ENCODE peak calls at places on chromosomes 3 and 15, in six cellular contexts. X is naive thymus-derived CD4-positive, alpha-beta T cell; L is upper lobe of right lung; U is stomach; R is GM23338; E is uterus. A is an unnamed sample. For H3K4me1 and H3K36me3, the result is how much of the 10 kb centered on the place peaks cover.

GRCh38 chr3:138879541-138880380 is 45.0 kb upstream of the PIK3CB start:
- DNase-seq in X (no peak), L (no peak), U (no peak), R (peak), E (no peak), A (no peak)

GRCh38 chr15:36885709-36886108 is 214.6 kb downstream of the MEIS2 start:
- DNase-seq in X (no peak), L (no peak), U (no peak), R (no peak), E (no peak), A (no peak)

GRCh38 chr3:10370429-10370828 is 49.5 kb upstream of the SEC13 start:
- DNase-seq in X (no peak), L (no peak), U (no peak), R (no peak), E (no peak), A (no peak)

GRCh38 chr3:26281284-26281977 is 341.1 kb upstream of the LRRC3B start:
- DNase-seq in X (no peak), L (no peak), U (no peak), R (no peak), E (no peak), A (no peak)

GRCh38 chr3:4978966-4979400 is 254 bp upstream of the BHLHE40 start:
- DNase-seq in X (peak), L (peak), U (peak), R (peak), E (peak), A (peak)

GRCh38 chr3:42101048-42101447 is 9.9 kb downstream of the TRAK1 start:
- DNase-seq in X (no peak), L (no peak), U (no peak), R (no peak), E (peak), A (no peak)

GRCh38 chr15:52642386-52643361 is 36.5 kb downstream of the ATOSA start:
- DNase-seq in X (no peak), L (no peak), U (no peak), R (no peak), E (no peak), A (no peak)

GRCh38 chr3:52225452-52226228 is at the start of gene TLR9:
- DNase-seq in X (no peak), L (peak), U (no peak), R (no peak), E (no peak), A (no peak)

GRCh38 chr15:69451951-69452701 is 492 bp upstream of the RPLP1 start:
- DNase-seq in X (no peak), L (no peak), U (no peak), R (peak), E (peak), A (peak)

GRCh38 chr15:67124111-67124510 is 58.7 kb downstream of the SMAD3 start:
- DNase-seq in X (no peak), L (no peak), U (no peak), R (no peak), E (no peak), A (no peak)

GRCh38 chr3:140246578-140246977 is 311.6 kb downstream of the CLSTN2 start:
- DNase-seq in X (no peak), L (no peak), U (no peak), R (no peak), E (no peak), A (no peak)

GRCh38 chr3:154089416-154090115 is 31.6 kb upstream of the ARHGEF26 start:
- DNase-seq in X (no peak), L (no peak), U (no peak), R (no peak), E (no peak), A (no peak)

GRCh38 chr3:177337548-177338331 is 140.5 kb upstream of the TBL1XR1 start:
- DNase-seq in X (peak), L (no peak), U (no peak), R (no peak), E (no peak), A (no peak)

GRCh38 chr3:196501316-196502064 is 2.1 kb downstream of the RNF168 start:
- DNase-seq in X (no peak), L (no peak), U (no peak), R (peak), E (no peak), A (peak)

GRCh38 chr3:71062037-71062919 is 521.2 kb downstream of the FOXP1 start:
- DNase-seq in X (no peak), L (no peak), U (no peak), R (no peak), E (no peak), A (no peak)

GRCh38 chr3:71060536-71060935 is 523.0 kb downstream of the FOXP1 start:
- DNase-seq in X (no peak), L (no peak), U (no peak), R (no peak), E (no peak), A (no peak)

GRCh38 chr3:71061037-71061436 is 522.5 kb downstream of the FOXP1 start:
- DNase-seq in X (no peak), L (no peak), U (no peak), R (no peak), E (no peak), A (no peak)

GRCh38 chr3:71062920-71063767 is 520.4 kb downstream of the FOXP1 start:
- DNase-seq in X (no peak), L (no peak), U (no peak), R (no peak), E (no peak), A (no peak)

DNA sequence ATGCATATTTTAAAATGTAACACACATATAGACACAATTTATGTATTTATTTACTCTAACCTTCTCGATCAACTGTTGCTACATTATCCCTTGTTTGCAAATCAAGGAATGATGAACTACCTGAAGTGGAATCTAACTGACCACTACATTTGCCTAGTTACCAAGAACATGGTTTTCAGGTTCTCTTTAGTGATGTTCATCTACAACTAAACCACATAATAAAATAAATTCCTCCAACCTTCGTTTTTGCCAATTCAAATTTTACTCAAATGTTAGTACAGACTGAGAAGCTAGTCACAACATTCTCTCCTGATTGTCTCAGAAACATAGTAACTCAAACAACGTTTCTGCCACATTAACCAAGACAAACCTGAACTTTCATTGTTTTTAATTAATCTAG is 521.9 kb downstream of the FOXP1 start:
- DNase-seq in X (no peak), L (no peak), U (no peak), R (no peak), E (no peak), A (no peak)
- H3K4me1 ChIP-seq in X (half or more), L (under half), U (half or more), R (half or more), E (under half), A (under half)

DNA sequence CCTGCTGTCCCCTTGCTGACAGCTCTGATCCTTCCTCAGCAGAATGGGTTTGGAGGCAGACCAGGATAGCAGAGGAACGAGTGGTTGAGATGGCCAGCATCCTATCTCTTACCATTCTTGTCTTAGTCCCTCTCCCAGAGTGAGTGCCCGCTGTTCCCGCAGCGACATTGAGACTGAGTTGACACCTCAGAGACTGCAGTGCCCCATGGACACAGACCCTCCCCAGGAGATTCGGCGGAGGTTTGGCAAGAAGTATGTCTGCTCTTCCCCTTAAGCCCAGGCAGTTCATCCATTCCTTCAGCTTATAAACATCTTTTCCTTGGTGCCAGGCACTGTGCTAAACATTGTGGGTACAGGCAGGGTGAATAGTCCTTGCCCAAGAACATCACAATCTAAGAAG is 21.2 kb downstream of the DUOX1 start:
- DNase-seq in X (no peak), L (no peak), U (no peak), R (no peak), E (no peak), A (no peak)
- H3K36me3 ChIP-seq in X (under half), L (under half), U (half or more), R (under half), E (under half), A (under half)

GRCh38 chr15:68431792-68432401 is at the start of gene ITGA11:
- DNase-seq in X (no peak), L (peak), U (peak), R (peak), E (peak), A (peak)
- H3K4me3 ChIP-seq in X (no peak), L (peak), U (peak), R (peak), E (peak), A (peak)

DNA sequence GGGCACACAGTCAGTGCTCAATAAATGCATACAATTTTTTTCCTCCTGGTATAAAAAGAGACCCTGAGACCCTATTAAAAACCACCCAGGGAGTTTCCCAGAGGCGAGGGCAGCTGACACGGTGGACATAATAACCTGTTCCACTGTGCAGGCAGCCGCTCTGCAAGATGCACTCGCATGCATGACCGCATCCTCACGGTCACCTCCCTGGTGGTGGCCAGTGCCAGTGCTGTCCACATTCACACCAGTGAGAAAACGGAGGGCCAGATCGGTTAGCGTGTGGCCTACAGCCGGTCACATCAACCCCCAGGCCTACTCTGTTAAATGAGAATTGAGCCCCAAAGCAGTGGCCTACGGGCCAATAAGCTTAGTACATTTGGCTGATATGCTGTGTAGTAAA is 24.8 kb downstream of the SH3BP5 start:
- DNase-seq in X (no peak), L (no peak), U (no peak), R (no peak), E (no peak), A (no peak)
- H3K4me1 ChIP-seq in X (under half), L (half or more), U (under half), R (under half), E (under half), A (under half)

DNA sequence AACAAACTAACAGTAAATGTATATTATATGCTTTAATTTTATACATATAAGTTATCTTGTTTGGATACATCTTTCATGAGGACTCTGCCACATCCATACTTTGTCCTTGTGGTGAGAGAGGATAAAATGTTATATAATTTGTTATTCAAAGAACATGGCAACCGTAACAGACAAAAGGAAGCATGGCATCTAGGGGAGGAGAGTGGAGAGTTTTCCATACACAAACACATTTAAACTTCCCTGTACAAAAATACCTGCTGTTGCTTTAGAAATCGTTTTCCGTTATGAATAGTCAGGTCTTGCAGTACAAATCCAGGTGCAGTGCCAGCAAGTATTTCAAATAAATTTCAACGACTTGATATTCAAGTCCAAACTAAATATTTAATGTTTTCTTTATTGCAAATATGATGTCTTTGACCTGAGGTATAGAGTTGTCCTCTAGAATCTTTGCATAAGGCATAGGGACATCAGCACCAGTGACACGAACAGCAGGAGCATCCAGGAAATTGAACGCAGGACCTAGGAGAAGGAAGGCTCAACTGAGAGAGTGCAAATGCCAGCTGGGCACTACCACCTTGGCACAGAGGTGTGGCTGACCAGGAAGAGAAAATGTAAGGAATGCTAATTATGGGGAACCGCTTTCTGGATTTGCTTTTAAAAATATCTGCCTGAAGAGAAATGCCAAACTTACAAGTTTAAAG is 5.8 kb downstream of the PDHB start:
- DNase-seq in X (no peak), L (no peak), U (no peak), R (no peak), E (no peak), A (no peak)
- H3K36me3 ChIP-seq in X (under half), L (half or more), U (half or more), R (half or more), E (under half), A (under half)

GRCh38 chr3:182725372-182726251 is 67.7 kb upstream of the ATP11B start:
- DNase-seq in X (no peak), L (no peak), U (peak), R (peak), E (no peak), A (no peak)
- H3K4me3 ChIP-seq in X (no peak), L (no peak), U (no peak), R (no peak), E (no peak), A (no peak)

DNA sequence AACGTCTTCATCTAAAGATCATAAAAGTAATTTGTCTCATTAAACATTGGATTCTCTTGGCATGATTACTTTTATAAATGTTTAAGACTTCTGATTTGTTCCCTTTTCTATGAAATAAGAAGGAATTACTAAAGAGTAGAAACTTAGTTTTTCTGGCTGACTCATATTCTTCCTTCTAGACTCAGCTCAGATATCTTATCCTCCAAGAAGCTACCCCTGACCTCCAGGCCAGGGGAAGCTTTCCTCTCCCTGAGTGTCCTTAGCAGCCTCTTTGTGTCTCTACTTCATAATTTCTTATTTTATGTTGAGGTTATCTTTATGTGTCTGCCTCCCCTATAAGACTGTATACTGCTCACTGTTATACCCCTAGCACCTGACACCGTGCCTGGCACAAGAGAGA is 291.8 kb upstream of the STT3B start:
- DNase-seq in X (no peak), L (no peak), U (no peak), R (no peak), E (no peak), A (no peak)
- H3K4me1 ChIP-seq in X (under half), L (under half), U (under half), R (under half), E (under half), A (under half)

DNA sequence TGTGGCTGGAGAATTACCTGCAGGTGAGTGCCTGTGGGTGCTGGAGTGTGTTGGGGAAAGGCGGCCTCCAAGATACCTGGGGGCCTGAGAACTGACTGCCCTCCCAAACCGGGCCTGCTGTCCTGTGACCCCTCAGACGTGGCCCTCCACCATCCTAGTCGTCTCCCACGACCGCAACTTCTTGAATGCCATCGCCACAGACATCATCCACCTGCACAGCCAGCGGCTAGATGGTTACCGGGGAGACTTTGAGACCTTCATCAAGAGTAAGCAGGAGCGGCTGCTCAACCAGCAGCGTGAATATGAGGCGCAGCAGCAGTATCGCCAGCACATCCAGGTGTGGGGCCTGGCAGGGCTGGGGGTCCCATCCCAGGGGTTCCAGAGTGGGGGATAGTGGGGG is 3.4 kb downstream of the ABCF3 start:
- DNase-seq in X (no peak), L (no peak), U (no peak), R (no peak), E (no peak), A (no peak)
- H3K36me3 ChIP-seq in X (under half), L (half or more), U (half or more), R (under half), E (under half), A (under half)